ENCODE peak calls at places on chromosomes 13 and 19, in eight cellular contexts. Z, Y, E, W, R, U, P and N are unnamed samples.

GRCh38 chr13:86562876-86563275 is 763.7 kb upstream of the SLITRK6 start:
- DNase-seq in Z (no peak), Y (no peak), W (no peak), E (no peak), R (no peak), P (no peak), U (no peak), N (no peak)

GRCh38 chr19:46256855-46257254 is 27.3 kb downstream of the IGFL1 start:
- DNase-seq in Y (no peak), E (no peak), U (no peak), Z (no peak), R (no peak), W (no peak), P (no peak), N (no peak)

GRCh38 chr13:23321534-23322241 is 111.8 kb downstream of the SACS start:
- DNase-seq in U (peak), Z (peak), P (no peak), R (no peak), W (no peak), Y (peak), E (no peak), N (no peak)

GRCh38 chr13:109784590-109785140 is 1.7 kb downstream of the IRS2 start:
- DNase-seq in W (peak), Z (peak), Y (no peak), U (no peak), R (peak), P (peak), E (peak), N (peak)

GRCh38 chr19:19627442-19627715 is 641 bp downstream of the LPAR2 start:
- DNase-seq in Y (no peak), U (no peak), R (no peak), E (no peak), W (no peak), Z (no peak), P (no peak), N (no peak)

GRCh38 chr13:43797869-43798268 is 11.1 kb upstream of the ENOX1 start:
- DNase-seq in W (no peak), E (no peak), P (no peak), U (no peak), Z (no peak), Y (no peak), R (no peak), N (no peak)

GRCh38 chr13:45859682-45860081 is 8.1 kb upstream of the SIAH3 start:
- DNase-seq in P (peak), E (peak), Z (no peak), W (no peak), R (no peak), U (no peak), Y (no peak), N (no peak)

GRCh38 chr19:13629687-13630357 is 123.5 kb upstream of the CACNA1A start:
- DNase-seq in R (no peak), Z (no peak), P (no peak), Y (no peak), U (peak), W (no peak), E (no peak), N (no peak)

GRCh38 chr13:21420706-21421105 is 38.4 kb downstream of the ZDHHC20 start:
- DNase-seq in W (no peak), P (no peak), Y (no peak), Z (no peak), U (no peak), R (no peak), E (no peak), N (no peak)

GRCh38 chr19:54256250-54257115 is 590 bp downstream of the LILRB5 start:
- DNase-seq in P (no peak), U (no peak), E (no peak), Y (no peak), W (no peak), R (no peak), Z (no peak), N (no peak)

GRCh38 chr19:49272204-49272603 is 52.8 kb downstream of the SLC6A16 start:
- DNase-seq in P (no peak), Z (no peak), E (no peak), Y (no peak), U (peak), W (no peak), R (no peak), N (no peak)

GRCh38 chr19:38475176-38475575 is 41.7 kb downstream of the RYR1 start:
- DNase-seq in R (no peak), P (no peak), Z (no peak), W (no peak), U (no peak), Y (no peak), E (no peak), N (no peak)

GRCh38 chr13:109152941-109153340 is 523.5 kb downstream of the MYO16 start:
- DNase-seq in R (no peak), W (no peak), Y (no peak), U (no peak), Z (no peak), E (no peak), P (no peak), N (no peak)

GRCh38 chr13:84645196-84646071 is 763.2 kb upstream of the SLITRK1 start:
- DNase-seq in Z (no peak), E (no peak), W (no peak), R (no peak), P (no peak), U (peak), Y (no peak), N (peak)

GRCh38 chr13:111322916-111323331 is 2.5 kb downstream of the TEX29 start:
- DNase-seq in U (no peak), W (no peak), E (no peak), P (no peak), R (no peak), Y (no peak), Z (no peak), N (no peak)

GRCh38 chr19:50478901-50479715 is 2.5 kb upstream of the GARIN5A start:
- DNase-seq in R (no peak), Z (no peak), P (no peak), W (peak), U (no peak), Y (no peak), E (peak), N (peak)

GRCh38 chr13:39410089-39410901 is 192.7 kb downstream of the LHFPL6 start:
- DNase-seq in R (no peak), U (peak), W (no peak), Y (no peak), Z (no peak), P (no peak), E (no peak), N (no peak)

GRCh38 chr13:75458696-75459422 is 23.1 kb downstream of the TBC1D4 start:
- DNase-seq in Z (peak), W (no peak), E (peak), R (no peak), P (no peak), Y (peak), U (no peak), N (no peak)

GRCh38 chr19:42440357-42441046 is 2.2 kb downstream of the CXCL17 start:
- DNase-seq in P (peak), R (peak), Z (peak), U (no peak), Y (no peak), W (peak), E (peak), N (peak)

GRCh38 chr19:39941615-39942507 is 7.4 kb upstream of the FCGBP start:
- DNase-seq in E (no peak), P (no peak), Y (peak), W (no peak), Z (peak), U (no peak), R (peak), N (no peak)

GRCh38 chr13:87671031-87671823 is at the start of gene SLITRK5:
- DNase-seq in E (peak), U (no peak), Z (peak), Y (no peak), W (peak), P (peak), R (peak), N (peak)

GRCh38 chr13:77519808-77520207 is 15.7 kb upstream of the SCEL start:
- DNase-seq in E (no peak), W (no peak), Z (no peak), P (no peak), U (no peak), R (no peak), Y (no peak), N (no peak)

GRCh38 chr13:112592647-112593046 is 4.7 kb upstream of the TUBGCP3 start:
- DNase-seq in U (no peak), P (no peak), Z (no peak), Y (no peak), R (no peak), E (no peak), W (no peak), N (no peak)

GRCh38 chr13:111900390-111901180 is 166.4 kb upstream of the SOX1 start:
- DNase-seq in P (no peak), E (peak), R (no peak), Y (no peak), Z (no peak), U (no peak), W (no peak), N (no peak)

GRCh38 chr19:38394488-38394887 is 6.0 kb downstream of the SPRED3 start:
- DNase-seq in U (no peak), W (no peak), R (peak), E (peak), P (peak), Z (no peak), Y (no peak), N (no peak)

GRCh38 chr13:47085346-47085745 is 188.5 kb upstream of the HTR2A start:
- DNase-seq in Z (no peak), U (peak), R (no peak), W (no peak), P (no peak), E (no peak), Y (no peak), N (no peak)

GRCh38 chr19:7489609-7490044 is 792 bp upstream of the PEX11G start:
- DNase-seq in W (no peak), P (no peak), Y (no peak), U (no peak), E (no peak), R (no peak), Z (no peak), N (no peak)

GRCh38 chr13:30049692-30050091 is 199.3 kb upstream of the UBL3 start:
- DNase-seq in P (no peak), Z (peak), R (no peak), U (no peak), E (no peak), Y (no peak), W (no peak), N (no peak)

GRCh38 chr19:30024091-30024490 is 82.1 kb downstream of the URI1 start:
- DNase-seq in Y (no peak), Z (no peak), W (no peak), U (no peak), R (no peak), E (no peak), P (no peak), N (no peak)

GRCh38 chr19:30028992-30029343 is 86.9 kb downstream of the URI1 start:
- DNase-seq in E (no peak), P (no peak), R (no peak), W (no peak), Y (no peak), U (no peak), Z (no peak), N (no peak)

GRCh38 chr19:30029721-30030510 is 87.9 kb downstream of the URI1 start:
- DNase-seq in U (peak), W (no peak), R (no peak), Y (peak), E (no peak), P (no peak), Z (no peak), N (no peak)

GRCh38 chr19:30028118-30028991 is 86.3 kb downstream of the URI1 start:
- DNase-seq in P (no peak), W (no peak), Z (no peak), U (no peak), E (no peak), R (no peak), Y (no peak), N (no peak)

GRCh38 chr19:30026933-30027332 is 84.9 kb downstream of the URI1 start:
- DNase-seq in E (no peak), Z (no peak), W (no peak), R (no peak), U (no peak), Y (no peak), P (no peak), N (no peak)
- TF ChIP-seq CTCF in E (no peak), Z (no peak), W (no peak), R (no peak), U (no peak), Y (no peak), P (no peak), N (no peak)

GRCh38 chr19:5507056-5507624 is 51.9 kb downstream of the ZNRF4 start:
- DNase-seq in P (no peak), R (no peak), E (no peak), Y (no peak), U (no peak), Z (no peak), W (no peak), N (no peak)

GRCh38 chr19:5498817-5499535 is 43.8 kb downstream of the ZNRF4 start:
- DNase-seq in U (no peak), P (peak), Z (no peak), W (no peak), Y (no peak), R (no peak), E (peak), N (no peak)

GRCh38 chr19:5501907-5502306 is 46.7 kb downstream of the ZNRF4 start:
- DNase-seq in U (no peak), W (no peak), Z (no peak), P (no peak), E (no peak), Y (no peak), R (no peak), N (no peak)

GRCh38 chr19:5504115-5504514 is 48.9 kb downstream of the ZNRF4 start:
- DNase-seq in W (no peak), E (peak), U (no peak), R (no peak), P (no peak), Z (no peak), Y (no peak), N (peak)

GRCh38 chr19:5503598-5503997 is 48.4 kb downstream of the ZNRF4 start:
- DNase-seq in U (no peak), P (no peak), E (no peak), Y (no peak), W (no peak), Z (no peak), R (no peak), N (no peak)
- TF ChIP-seq CTCF in U (peak), P (no peak), E (no peak), Y (no peak), W (no peak), Z (no peak), R (no peak), N (peak)

GRCh38 chr19:18484992-18485391 is 36.9 kb downstream of the ELL start:
- DNase-seq in E (no peak), U (no peak), P (no peak), R (no peak), W (no peak), Z (no peak), Y (no peak), N (no peak)
- TF ChIP-seq CTCF in E (no peak), U (peak), P (no peak), R (no peak), W (no peak), Z (no peak), Y (no peak), N (peak)

DNA sequence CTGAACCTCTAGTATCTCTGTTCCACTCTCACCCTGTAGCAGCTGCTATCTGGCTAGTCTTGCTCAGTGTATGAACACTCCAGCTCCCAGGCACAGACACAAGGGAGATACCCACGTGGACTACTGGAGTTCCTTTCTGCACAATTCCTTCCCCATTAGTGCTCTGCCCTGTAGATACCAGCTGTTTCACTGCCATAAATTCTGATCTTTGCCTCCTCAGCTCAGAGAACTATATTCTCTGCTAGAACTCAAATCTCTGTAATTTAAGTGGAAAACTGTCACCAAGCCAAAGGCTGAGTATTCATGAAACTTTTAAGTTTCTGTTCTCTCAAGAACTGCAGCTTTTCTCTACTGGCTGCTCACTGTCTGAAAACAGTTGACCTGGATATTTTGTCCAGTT is 273.7 kb downstream of the DIAPH3 start:
- DNase-seq in P (no peak), Z (no peak), E (no peak), Y (no peak), W (no peak), R (no peak), U (peak), N (no peak)
- TF ChIP-seq CTCF in P (no peak), Z (no peak), E (no peak), Y (no peak), W (no peak), R (no peak), U (no peak), N (no peak)

GRCh38 chr19:1257475-1258160 is 9.2 kb downstream of the MIDN start:
- DNase-seq in U (no peak), R (no peak), E (no peak), W (no peak), Y (no peak), Z (no peak), P (no peak), N (no peak)

GRCh38 chr19:1259206-1259872 is 9.8 kb upstream of the CIRBP start:
- DNase-seq in U (no peak), Z (peak), Y (peak), R (peak), W (peak), P (peak), E (peak), N (peak)

GRCh38 chr19:1259873-1260748 is 9.0 kb upstream of the CIRBP start:
- DNase-seq in Z (no peak), R (peak), P (peak), U (no peak), Y (no peak), W (no peak), E (no peak), N (no peak)

GRCh38 chr19:1258161-1258492 is 9.7 kb downstream of the MIDN start:
- DNase-seq in U (no peak), W (no peak), E (no peak), P (no peak), R (no peak), Z (no peak), Y (no peak), N (no peak)

GRCh38 chr19:1258707-1259205 is 10.4 kb downstream of the MIDN start:
- DNase-seq in W (no peak), U (no peak), E (no peak), Y (no peak), P (no peak), Z (no peak), R (no peak), N (no peak)
- TF ChIP-seq CTCF in W (no peak), U (no peak), E (no peak), Y (peak), P (no peak), Z (no peak), R (no peak), N (no peak)